ENCODE peak calls at places on chromosomes 11 and 22, in nine cellular contexts. One of them, this sample, is unnamed.

GRCh38 chr11:16863382-16863781 is 124.9 kb downstream of the C11orf58 start:
- ATAC-seq in naive B cell: no peak
- ATAC-seq in pancreas: no peak
- ATAC-seq in IMR-90: no peak
- ATAC-seq in CD4-positive, alpha-beta T cell: no peak
- ATAC-seq in natural killer cell: no peak
- ATAC-seq in lower lobe of right lung: no peak
- ATAC-seq in PC-3: no peak
- ATAC-seq in mucosa of descending colon: no peak
- ATAC-seq in this sample: no peak

GRCh38 chr11:111748035-111748804 is 18.0 kb downstream of the PPP2R1B start:
- ATAC-seq in naive B cell: no peak
- ATAC-seq in IMR-90: no peak
- ATAC-seq in lower lobe of right lung: peak; percentile 11
- ATAC-seq in pancreas: peak; percentile 22
- ATAC-seq in natural killer cell: no peak
- ATAC-seq in mucosa of descending colon: peak; percentile 61
- ATAC-seq in PC-3: peak; percentile 78
- ATAC-seq in CD4-positive, alpha-beta T cell: no peak
- ATAC-seq in this sample: no peak

GRCh38 chr11:133936551-133936950 is 20.2 kb downstream of the IGSF9B start:
- ATAC-seq in PC-3: no peak
- ATAC-seq in CD4-positive, alpha-beta T cell: no peak
- ATAC-seq in IMR-90: no peak
- ATAC-seq in natural killer cell: no peak
- ATAC-seq in pancreas: no peak
- ATAC-seq in lower lobe of right lung: no peak
- ATAC-seq in naive B cell: no peak
- ATAC-seq in mucosa of descending colon: no peak
- ATAC-seq in this sample: no peak

GRCh38 chr22:22754961-22755777 is 110.8 kb downstream of the GGTLC2 start:
- ATAC-seq in naive B cell: no peak
- ATAC-seq in lower lobe of right lung: no peak
- ATAC-seq in mucosa of descending colon: no peak
- ATAC-seq in IMR-90: no peak
- ATAC-seq in CD4-positive, alpha-beta T cell: no peak
- ATAC-seq in pancreas: no peak
- ATAC-seq in PC-3: no peak
- ATAC-seq in natural killer cell: no peak
- ATAC-seq in this sample: no peak

GRCh38 chr11:86021390-86021789 is 47.5 kb downstream of the PICALM start:
- ATAC-seq in natural killer cell: peak; percentile 70
- ATAC-seq in IMR-90: no peak
- ATAC-seq in CD4-positive, alpha-beta T cell: no peak
- ATAC-seq in naive B cell: peak; percentile 35
- ATAC-seq in lower lobe of right lung: no peak
- ATAC-seq in PC-3: no peak
- ATAC-seq in pancreas: no peak
- ATAC-seq in mucosa of descending colon: no peak
- ATAC-seq in this sample: peak; percentile 39

GRCh38 chr11:48022445-48022844 is 42.1 kb downstream of the PTPRJ start:
- ATAC-seq in IMR-90: no peak
- ATAC-seq in natural killer cell: no peak
- ATAC-seq in PC-3: no peak
- ATAC-seq in CD4-positive, alpha-beta T cell: no peak
- ATAC-seq in pancreas: no peak
- ATAC-seq in mucosa of descending colon: no peak
- ATAC-seq in lower lobe of right lung: no peak
- ATAC-seq in naive B cell: peak; percentile 50
- ATAC-seq in this sample: peak; percentile 63

GRCh38 chr11:34783816-34784317 is 132.3 kb downstream of the APIP start:
- ATAC-seq in mucosa of descending colon: peak; percentile 38
- ATAC-seq in pancreas: no peak
- ATAC-seq in IMR-90: no peak
- ATAC-seq in lower lobe of right lung: no peak
- ATAC-seq in CD4-positive, alpha-beta T cell: no peak
- ATAC-seq in natural killer cell: no peak
- ATAC-seq in naive B cell: no peak
- ATAC-seq in PC-3: peak; percentile 66
- ATAC-seq in this sample: no peak

GRCh38 chr11:109241988-109242387 is 180.0 kb upstream of the C11orf87 start:
- ATAC-seq in naive B cell: no peak
- ATAC-seq in pancreas: no peak
- ATAC-seq in mucosa of descending colon: no peak
- ATAC-seq in CD4-positive, alpha-beta T cell: no peak
- ATAC-seq in PC-3: no peak
- ATAC-seq in lower lobe of right lung: no peak
- ATAC-seq in natural killer cell: no peak
- ATAC-seq in IMR-90: peak; percentile 40
- ATAC-seq in this sample: no peak

GRCh38 chr11:93983542-93984204 is 37.5 kb upstream of the HEPHL1 start:
- ATAC-seq in lower lobe of right lung: no peak
- ATAC-seq in natural killer cell: no peak
- ATAC-seq in PC-3: no peak
- ATAC-seq in pancreas: no peak
- ATAC-seq in naive B cell: no peak
- ATAC-seq in IMR-90: no peak
- ATAC-seq in CD4-positive, alpha-beta T cell: no peak
- ATAC-seq in mucosa of descending colon: no peak
- ATAC-seq in this sample: no peak

GRCh38 chr11:72856551-72857342 is 42.5 kb downstream of the ATG16L2 start:
- ATAC-seq in mucosa of descending colon: no peak
- ATAC-seq in natural killer cell: no peak
- ATAC-seq in CD4-positive, alpha-beta T cell: no peak
- ATAC-seq in lower lobe of right lung: no peak
- ATAC-seq in naive B cell: no peak
- ATAC-seq in pancreas: no peak
- ATAC-seq in PC-3: no peak
- ATAC-seq in IMR-90: peak; percentile 42
- ATAC-seq in this sample: no peak

GRCh38 chr11:117458275-117459120 is 130.8 kb downstream of the CEP164 start:
- ATAC-seq in pancreas: peak; percentile 9
- ATAC-seq in lower lobe of right lung: peak; percentile 9
- ATAC-seq in naive B cell: no peak
- ATAC-seq in IMR-90: no peak
- ATAC-seq in mucosa of descending colon: no peak
- ATAC-seq in CD4-positive, alpha-beta T cell: no peak
- ATAC-seq in PC-3: no peak
- ATAC-seq in natural killer cell: no peak
- ATAC-seq in this sample: peak; percentile 73

GRCh38 chr11:57406337-57406904 is 16.0 kb upstream of the PRG2 start:
- ATAC-seq in pancreas: no peak
- ATAC-seq in lower lobe of right lung: peak; percentile 48
- ATAC-seq in CD4-positive, alpha-beta T cell: no peak
- ATAC-seq in naive B cell: no peak
- ATAC-seq in mucosa of descending colon: peak; percentile 38
- ATAC-seq in natural killer cell: peak; percentile 29
- ATAC-seq in PC-3: peak; percentile 71
- ATAC-seq in IMR-90: no peak
- ATAC-seq in this sample: peak; percentile 91

GRCh38 chr11:32309541-32310217 is 125.7 kb downstream of the WT1 start:
- ATAC-seq in naive B cell: no peak
- ATAC-seq in mucosa of descending colon: no peak
- ATAC-seq in IMR-90: no peak
- ATAC-seq in lower lobe of right lung: peak; percentile 21
- ATAC-seq in natural killer cell: no peak
- ATAC-seq in CD4-positive, alpha-beta T cell: no peak
- ATAC-seq in PC-3: no peak
- ATAC-seq in pancreas: no peak
- ATAC-seq in this sample: no peak

GRCh38 chr11:32052218-32052617 is 38.7 kb upstream of the RCN1 start:
- ATAC-seq in mucosa of descending colon: peak; percentile 47
- ATAC-seq in CD4-positive, alpha-beta T cell: no peak
- ATAC-seq in PC-3: peak; percentile 50
- ATAC-seq in pancreas: no peak
- ATAC-seq in lower lobe of right lung: peak; percentile 69
- ATAC-seq in natural killer cell: peak; percentile 61
- ATAC-seq in IMR-90: peak; percentile 81
- ATAC-seq in naive B cell: no peak
- ATAC-seq in this sample: no peak

GRCh38 chr11:113789675-113790320 is 10.2 kb downstream of the CLDN25 start:
- ATAC-seq in CD4-positive, alpha-beta T cell: no peak
- ATAC-seq in PC-3: no peak
- ATAC-seq in mucosa of descending colon: no peak
- ATAC-seq in IMR-90: no peak
- ATAC-seq in natural killer cell: no peak
- ATAC-seq in pancreas: no peak
- ATAC-seq in naive B cell: no peak
- ATAC-seq in lower lobe of right lung: no peak
- ATAC-seq in this sample: no peak

GRCh38 chr11:134500621-134501020 is 88.6 kb upstream of the B3GAT1 start:
- ATAC-seq in pancreas: no peak
- ATAC-seq in mucosa of descending colon: no peak
- ATAC-seq in CD4-positive, alpha-beta T cell: no peak
- ATAC-seq in lower lobe of right lung: no peak
- ATAC-seq in naive B cell: no peak
- ATAC-seq in natural killer cell: no peak
- ATAC-seq in PC-3: no peak
- ATAC-seq in IMR-90: no peak
- ATAC-seq in this sample: no peak